ENCODE peak calls at places on chromosomes 3 and 15, in nine cellular contexts. One of them, this sample, is unnamed.

GRCh38 chr15:69755571-69756310 is 303.1 kb downstream of the RPLP1 start:
- DNase-seq in NCI-H1105: no peak
- DNase-seq in NCI-H1694: no peak
- DNase-seq in thyroid gland: no peak
- DNase-seq in MCF 10A: peak
- DNase-seq in fibroblast of mammary gland: peak
- DNase-seq in progenitor cell of endocrine pancreas: no peak
- DNase-seq in BE2C: no peak
- DNase-seq in ACHN: no peak
- DNase-seq in this sample: no peak

GRCh38 chr3:148329481-148330220 is 368.1 kb upstream of the AGTR1 start:
- DNase-seq in NCI-H1105: no peak
- DNase-seq in NCI-H1694: no peak
- DNase-seq in thyroid gland: no peak
- DNase-seq in MCF 10A: no peak
- DNase-seq in fibroblast of mammary gland: peak
- DNase-seq in progenitor cell of endocrine pancreas: no peak
- DNase-seq in BE2C: no peak
- DNase-seq in ACHN: no peak
- DNase-seq in this sample: peak

GRCh38 chr3:71652786-71653419 is 69.4 kb upstream of the FOXP1 start:
- DNase-seq in NCI-H1105: no peak
- DNase-seq in NCI-H1694: peak
- DNase-seq in thyroid gland: peak
- DNase-seq in MCF 10A: peak
- DNase-seq in fibroblast of mammary gland: peak
- DNase-seq in progenitor cell of endocrine pancreas: no peak
- DNase-seq in BE2C: peak
- DNase-seq in ACHN: peak
- DNase-seq in this sample: peak

GRCh38 chr3:171971919-171972526 is 67.4 kb upstream of the FNDC3B start:
- DNase-seq in NCI-H1105: no peak
- DNase-seq in NCI-H1694: no peak
- DNase-seq in thyroid gland: no peak
- DNase-seq in MCF 10A: no peak
- DNase-seq in fibroblast of mammary gland: peak
- DNase-seq in progenitor cell of endocrine pancreas: no peak
- DNase-seq in BE2C: no peak
- DNase-seq in ACHN: no peak
- DNase-seq in this sample: no peak

GRCh38 chr3:53994986-53995385 is 103.3 kb upstream of the SELENOK start:
- DNase-seq in NCI-H1105: no peak
- DNase-seq in NCI-H1694: no peak
- DNase-seq in thyroid gland: no peak
- DNase-seq in MCF 10A: no peak
- DNase-seq in fibroblast of mammary gland: no peak
- DNase-seq in progenitor cell of endocrine pancreas: no peak
- DNase-seq in BE2C: no peak
- DNase-seq in ACHN: no peak
- DNase-seq in this sample: no peak

GRCh38 chr3:62259924-62260323 is 113.4 kb downstream of the FEZF2 start:
- DNase-seq in NCI-H1105: no peak
- DNase-seq in NCI-H1694: no peak
- DNase-seq in thyroid gland: no peak
- DNase-seq in MCF 10A: no peak
- DNase-seq in fibroblast of mammary gland: no peak
- DNase-seq in progenitor cell of endocrine pancreas: no peak
- DNase-seq in BE2C: no peak
- DNase-seq in ACHN: no peak
- DNase-seq in this sample: no peak

GRCh38 chr3:126990890-126991289 is 8.0 kb downstream of the PLXNA1 start:
- DNase-seq in NCI-H1105: no peak
- DNase-seq in NCI-H1694: peak
- DNase-seq in thyroid gland: no peak
- DNase-seq in MCF 10A: no peak
- DNase-seq in fibroblast of mammary gland: no peak
- DNase-seq in progenitor cell of endocrine pancreas: no peak
- DNase-seq in BE2C: no peak
- DNase-seq in ACHN: no peak
- DNase-seq in this sample: no peak

GRCh38 chr3:179750720-179751328 is 98.0 kb downstream of the USP13 start:
- DNase-seq in NCI-H1105: no peak
- DNase-seq in NCI-H1694: no peak
- DNase-seq in thyroid gland: no peak
- DNase-seq in MCF 10A: peak
- DNase-seq in fibroblast of mammary gland: peak
- DNase-seq in progenitor cell of endocrine pancreas: no peak
- DNase-seq in BE2C: peak
- DNase-seq in ACHN: peak
- DNase-seq in this sample: peak

GRCh38 chr3:79367066-79367465 is 400.7 kb downstream of the ROBO1 start:
- DNase-seq in NCI-H1105: no peak
- DNase-seq in NCI-H1694: no peak
- DNase-seq in thyroid gland: no peak
- DNase-seq in MCF 10A: no peak
- DNase-seq in fibroblast of mammary gland: peak
- DNase-seq in progenitor cell of endocrine pancreas: no peak
- DNase-seq in BE2C: no peak
- DNase-seq in ACHN: peak
- DNase-seq in this sample: no peak

GRCh38 chr15:33866101-33866737 is 102.1 kb upstream of the CHRM5 start:
- DNase-seq in NCI-H1105: no peak
- DNase-seq in NCI-H1694: no peak
- DNase-seq in thyroid gland: no peak
- DNase-seq in MCF 10A: no peak
- DNase-seq in fibroblast of mammary gland: no peak
- DNase-seq in progenitor cell of endocrine pancreas: no peak
- DNase-seq in BE2C: no peak
- DNase-seq in ACHN: no peak
- DNase-seq in this sample: peak

GRCh38 chr3:14791343-14791945 is 27.3 kb upstream of the FGD5 start:
- DNase-seq in NCI-H1105: no peak
- DNase-seq in NCI-H1694: no peak
- DNase-seq in thyroid gland: peak
- DNase-seq in MCF 10A: peak
- DNase-seq in fibroblast of mammary gland: peak
- DNase-seq in progenitor cell of endocrine pancreas: peak
- DNase-seq in BE2C: peak
- DNase-seq in ACHN: peak
- DNase-seq in this sample: peak

GRCh38 chr3:151880326-151880725 is 6.9 kb downstream of the SUCNR1 start:
- DNase-seq in NCI-H1105: no peak
- DNase-seq in NCI-H1694: no peak
- DNase-seq in thyroid gland: no peak
- DNase-seq in MCF 10A: no peak
- DNase-seq in fibroblast of mammary gland: no peak
- DNase-seq in progenitor cell of endocrine pancreas: no peak
- DNase-seq in BE2C: no peak
- DNase-seq in ACHN: no peak
- DNase-seq in this sample: no peak

GRCh38 chr3:137768361-137769320 is 4.5 kb downstream of the SOX14 start:
- DNase-seq in NCI-H1105: peak
- DNase-seq in NCI-H1694: no peak
- DNase-seq in thyroid gland: peak
- DNase-seq in MCF 10A: no peak
- DNase-seq in fibroblast of mammary gland: no peak
- DNase-seq in progenitor cell of endocrine pancreas: no peak
- DNase-seq in BE2C: no peak
- DNase-seq in ACHN: no peak
- DNase-seq in this sample: no peak

GRCh38 chr3:111801697-111802655 is 57.1 kb upstream of the PHLDB2 start:
- DNase-seq in NCI-H1105: no peak
- DNase-seq in NCI-H1694: no peak
- DNase-seq in thyroid gland: no peak
- DNase-seq in MCF 10A: peak
- DNase-seq in fibroblast of mammary gland: peak
- DNase-seq in progenitor cell of endocrine pancreas: no peak
- DNase-seq in BE2C: no peak
- DNase-seq in ACHN: no peak
- DNase-seq in this sample: peak

GRCh38 chr3:191151653-191152052 is 47.4 kb upstream of the OSTN start:
- DNase-seq in NCI-H1105: no peak
- DNase-seq in NCI-H1694: no peak
- DNase-seq in thyroid gland: no peak
- DNase-seq in MCF 10A: no peak
- DNase-seq in fibroblast of mammary gland: no peak
- DNase-seq in progenitor cell of endocrine pancreas: no peak
- DNase-seq in BE2C: no peak
- DNase-seq in ACHN: no peak
- DNase-seq in this sample: no peak

GRCh38 chr15:76193934-76194333 is 117.3 kb downstream of the ETFA start:
- DNase-seq in NCI-H1105: no peak
- DNase-seq in NCI-H1694: no peak
- DNase-seq in thyroid gland: no peak
- DNase-seq in MCF 10A: no peak
- DNase-seq in fibroblast of mammary gland: peak
- DNase-seq in progenitor cell of endocrine pancreas: no peak
- DNase-seq in BE2C: no peak
- DNase-seq in ACHN: no peak
- DNase-seq in this sample: no peak

GRCh38 chr3:156803949-156804741 is 22.0 kb upstream of the LEKR1 start:
- DNase-seq in NCI-H1105: no peak
- DNase-seq in NCI-H1694: no peak
- DNase-seq in thyroid gland: no peak
- DNase-seq in MCF 10A: no peak
- DNase-seq in fibroblast of mammary gland: no peak
- DNase-seq in progenitor cell of endocrine pancreas: no peak
- DNase-seq in BE2C: no peak
- DNase-seq in ACHN: no peak
- DNase-seq in this sample: no peak

GRCh38 chr3:126414961-126415660 is 20.4 kb downstream of the CFAP100 start:
- DNase-seq in NCI-H1105: no peak
- DNase-seq in NCI-H1694: no peak
- DNase-seq in thyroid gland: no peak
- DNase-seq in MCF 10A: no peak
- DNase-seq in fibroblast of mammary gland: no peak
- DNase-seq in progenitor cell of endocrine pancreas: no peak
- DNase-seq in BE2C: no peak
- DNase-seq in ACHN: no peak
- DNase-seq in this sample: no peak

GRCh38 chr3:42214565-42215283 is 51.3 kb downstream of the CCK start:
- DNase-seq in NCI-H1105: no peak
- DNase-seq in NCI-H1694: no peak
- DNase-seq in thyroid gland: no peak
- DNase-seq in MCF 10A: no peak
- DNase-seq in fibroblast of mammary gland: peak
- DNase-seq in progenitor cell of endocrine pancreas: no peak
- DNase-seq in BE2C: no peak
- DNase-seq in ACHN: no peak
- DNase-seq in this sample: no peak

GRCh38 chr3:165895919-165896318 is 58.7 kb upstream of the BCHE start:
- DNase-seq in NCI-H1105: no peak
- DNase-seq in NCI-H1694: peak
- DNase-seq in thyroid gland: no peak
- DNase-seq in MCF 10A: peak
- DNase-seq in fibroblast of mammary gland: peak
- DNase-seq in progenitor cell of endocrine pancreas: no peak
- DNase-seq in BE2C: peak
- DNase-seq in ACHN: peak
- DNase-seq in this sample: peak

GRCh38 chr3:12190221-12190807 is 31.6 kb upstream of the TIMP4 start:
- DNase-seq in NCI-H1105: no peak
- DNase-seq in NCI-H1694: no peak
- DNase-seq in thyroid gland: no peak
- DNase-seq in MCF 10A: no peak
- DNase-seq in fibroblast of mammary gland: no peak
- DNase-seq in progenitor cell of endocrine pancreas: no peak
- DNase-seq in BE2C: no peak
- DNase-seq in ACHN: no peak
- DNase-seq in this sample: no peak

GRCh38 chr3:16512435-16513140 is 911 bp downstream of the RFTN1 start:
- DNase-seq in NCI-H1105: no peak
- DNase-seq in NCI-H1694: no peak
- DNase-seq in thyroid gland: peak
- DNase-seq in MCF 10A: no peak
- DNase-seq in fibroblast of mammary gland: no peak
- DNase-seq in progenitor cell of endocrine pancreas: no peak
- DNase-seq in BE2C: no peak
- DNase-seq in ACHN: peak
- DNase-seq in this sample: no peak

GRCh38 chr3:55569033-55569518 is 82.0 kb upstream of the WNT5A start:
- DNase-seq in NCI-H1105: no peak
- DNase-seq in NCI-H1694: no peak
- DNase-seq in thyroid gland: no peak
- DNase-seq in MCF 10A: no peak
- DNase-seq in fibroblast of mammary gland: no peak
- DNase-seq in progenitor cell of endocrine pancreas: no peak
- DNase-seq in BE2C: no peak
- DNase-seq in ACHN: no peak
- DNase-seq in this sample: no peak

GRCh38 chr3:187971629-187972028 is 182.3 kb upstream of the LPP start:
- DNase-seq in NCI-H1105: no peak
- DNase-seq in NCI-H1694: no peak
- DNase-seq in thyroid gland: no peak
- DNase-seq in MCF 10A: no peak
- DNase-seq in fibroblast of mammary gland: no peak
- DNase-seq in progenitor cell of endocrine pancreas: no peak
- DNase-seq in BE2C: no peak
- DNase-seq in ACHN: no peak
- DNase-seq in this sample: no peak

GRCh38 chr3:43733459-43734384 is 43.0 kb downstream of the ABHD5 start:
- DNase-seq in NCI-H1105: no peak
- DNase-seq in NCI-H1694: no peak
- DNase-seq in thyroid gland: peak
- DNase-seq in MCF 10A: no peak
- DNase-seq in fibroblast of mammary gland: peak
- DNase-seq in progenitor cell of endocrine pancreas: no peak
- DNase-seq in BE2C: no peak
- DNase-seq in ACHN: no peak
- DNase-seq in this sample: no peak

GRCh38 chr15:98599911-98600685 is 48.2 kb upstream of the IGF1R start:
- DNase-seq in NCI-H1105: no peak
- DNase-seq in NCI-H1694: no peak
- DNase-seq in thyroid gland: peak
- DNase-seq in MCF 10A: no peak
- DNase-seq in fibroblast of mammary gland: peak
- DNase-seq in progenitor cell of endocrine pancreas: no peak
- DNase-seq in BE2C: no peak
- DNase-seq in ACHN: peak
- DNase-seq in this sample: peak

GRCh38 chr3:141399200-141399599 is 30.9 kb downstream of the ZBTB38 start:
- DNase-seq in NCI-H1105: no peak
- DNase-seq in NCI-H1694: no peak
- DNase-seq in thyroid gland: no peak
- DNase-seq in MCF 10A: peak
- DNase-seq in fibroblast of mammary gland: no peak
- DNase-seq in progenitor cell of endocrine pancreas: no peak
- DNase-seq in BE2C: no peak
- DNase-seq in ACHN: no peak
- DNase-seq in this sample: no peak

GRCh38 chr15:41486286-41486685 is 7.4 kb upstream of the ITPKA start:
- DNase-seq in NCI-H1105: no peak
- DNase-seq in NCI-H1694: no peak
- DNase-seq in thyroid gland: no peak
- DNase-seq in MCF 10A: no peak
- DNase-seq in fibroblast of mammary gland: no peak
- DNase-seq in progenitor cell of endocrine pancreas: no peak
- DNase-seq in BE2C: no peak
- DNase-seq in ACHN: no peak
- DNase-seq in this sample: no peak

GRCh38 chr3:12286927-12287726 is 1.7 kb upstream of the PPARG start:
- DNase-seq in NCI-H1105: no peak
- DNase-seq in NCI-H1694: no peak
- DNase-seq in thyroid gland: peak
- DNase-seq in MCF 10A: no peak
- DNase-seq in fibroblast of mammary gland: no peak
- DNase-seq in progenitor cell of endocrine pancreas: peak
- DNase-seq in BE2C: peak
- DNase-seq in ACHN: peak
- DNase-seq in this sample: no peak

GRCh38 chr15:45347033-45347432 is 31.3 kb downstream of the GATM start:
- DNase-seq in NCI-H1105: no peak
- DNase-seq in NCI-H1694: no peak
- DNase-seq in thyroid gland: no peak
- DNase-seq in MCF 10A: no peak
- DNase-seq in fibroblast of mammary gland: no peak
- DNase-seq in progenitor cell of endocrine pancreas: no peak
- DNase-seq in BE2C: no peak
- DNase-seq in ACHN: no peak
- DNase-seq in this sample: no peak

GRCh38 chr3:123469323-123469995 is 20.6 kb upstream of the ADCY5 start:
- DNase-seq in NCI-H1105: no peak
- DNase-seq in NCI-H1694: no peak
- DNase-seq in thyroid gland: no peak
- DNase-seq in MCF 10A: no peak
- DNase-seq in fibroblast of mammary gland: no peak
- DNase-seq in progenitor cell of endocrine pancreas: no peak
- DNase-seq in BE2C: no peak
- DNase-seq in ACHN: no peak
- DNase-seq in this sample: no peak